ENCODE peak calls at places on chromosomes 2 and 18, in ten cellular contexts. A is substantia nigra; X is activated T-cell treated with anti-CD3 and anti-CD28 coated beads for 4 hours; G is H54; W is LoVo; E is coronary artery; S is NCI-H1092 treated with DMSO at 0.1 percent for 48 hours; K is cortex of kidney; M is fibroblast of the aortic adventitia; Q is stimulated activated CD8-positive, alpha-beta memory T cell treated with anti-CD3 and anti-CD28 coated beads, Interleukin-7, amount 100 ng/mL, for 24 hours. Z is an unnamed sample.

GRCh38 chr2:180291552-180292421 is 284.7 kb upstream of the CWC22 start:
- DNase-seq in Q (no peak), A (no peak), K (no peak), M (peak), S (no peak), G (peak), X (no peak), W (no peak), E (no peak), Z (peak)

GRCh38 chr2:220949476-220949875 is 622.6 kb downstream of the EPHA4 start:
- DNase-seq in X (no peak), K (no peak), E (no peak), Q (no peak), M (no peak), G (no peak), W (no peak), S (peak), A (no peak), Z (no peak)

GRCh38 chr2:2840101-2840531 is 509.0 kb upstream of the MYT1L start:
- DNase-seq in E (peak), A (no peak), K (no peak), X (no peak), S (no peak), W (no peak), G (no peak), Q (no peak), M (no peak), Z (no peak)

GRCh38 chr18:13362051-13362450 is 143.5 kb downstream of the LDLRAD4 start:
- DNase-seq in E (no peak), A (no peak), G (no peak), M (no peak), Q (no peak), S (no peak), K (no peak), X (no peak), W (no peak), Z (no peak)

GRCh38 chr2:184646177-184646576 is 47.8 kb downstream of the ZNF804A start:
- DNase-seq in S (no peak), Q (no peak), A (no peak), K (no peak), M (peak), W (peak), X (no peak), E (no peak), G (peak), Z (peak)

GRCh38 chr18:34595673-34596072 is 114.4 kb upstream of the DTNA start:
- DNase-seq in X (no peak), Q (no peak), A (no peak), W (no peak), S (peak), G (no peak), M (peak), E (no peak), K (no peak), Z (peak)

GRCh38 chr2:135132314-135132713 is 80.2 kb downstream of the RAB3GAP1 start:
- DNase-seq in A (no peak), K (no peak), E (no peak), X (no peak), G (no peak), W (no peak), Q (no peak), M (peak), S (no peak), Z (peak)

GRCh38 chr2:120520929-120521912 is 175.3 kb downstream of the INHBB start:
- DNase-seq in Q (no peak), W (peak), A (no peak), X (no peak), G (peak), K (no peak), M (peak), E (no peak), S (peak), Z (peak)

GRCh38 chr2:239778042-239778811 is 246.9 kb downstream of the NDUFA10 start:
- DNase-seq in X (no peak), G (no peak), S (no peak), A (no peak), E (no peak), K (no peak), M (no peak), W (no peak), Q (no peak), Z (no peak)

GRCh38 chr18:54932472-54932871 is 26.8 kb downstream of the CCDC68 start:
- DNase-seq in K (no peak), A (no peak), W (no peak), G (no peak), E (no peak), M (no peak), S (no peak), X (no peak), Q (no peak), Z (no peak)

GRCh38 chr2:18788590-18788989 is 199.2 kb upstream of the NT5C1B start:
- DNase-seq in M (peak), Q (no peak), E (no peak), W (peak), X (no peak), A (no peak), K (no peak), S (no peak), G (no peak), Z (no peak)

GRCh38 chr2:26864226-26864625 is 16.3 kb downstream of the DPYSL5 start:
- DNase-seq in K (no peak), G (no peak), Q (no peak), A (no peak), S (no peak), M (no peak), E (no peak), X (no peak), W (no peak), Z (no peak)

GRCh38 chr18:49650426-49650891 is 88.6 kb downstream of the LIPG start:
- DNase-seq in Q (no peak), M (peak), G (peak), A (no peak), K (no peak), X (no peak), W (no peak), S (no peak), E (peak), Z (no peak)

GRCh38 chr2:73561422-73561821 is 80.8 kb downstream of the NAT8 start:
- DNase-seq in X (no peak), K (no peak), Q (no peak), A (no peak), W (no peak), S (no peak), G (no peak), M (peak), E (no peak), Z (peak)

GRCh38 chr2:212548459-212548815 is 9.8 kb upstream of the ERBB4 start:
- DNase-seq in A (no peak), S (no peak), Q (no peak), W (no peak), E (no peak), G (no peak), X (no peak), K (no peak), M (peak), Z (peak)

GRCh38 chr2:10821291-10821690 is 8.7 kb upstream of the PDIA6 start:
- DNase-seq in K (no peak), Q (no peak), A (no peak), M (no peak), G (no peak), S (no peak), X (no peak), E (no peak), W (no peak), Z (no peak)

GRCh38 chr2:133365117-133365516 is 203.1 kb downstream of the NCKAP5 start:
- DNase-seq in W (no peak), K (no peak), X (no peak), E (no peak), M (peak), Q (no peak), G (no peak), A (no peak), S (no peak), Z (no peak)

GRCh38 chr2:158477202-158477601 is 20.4 kb downstream of the PKP4 start:
- DNase-seq in A (no peak), Q (no peak), K (no peak), S (no peak), X (no peak), M (no peak), W (no peak), G (no peak), E (no peak), Z (no peak)

GRCh38 chr2:61443342-61444041 is 27.4 kb downstream of the USP34 start:
- DNase-seq in S (no peak), X (no peak), W (peak), E (no peak), Q (no peak), G (no peak), A (no peak), M (no peak), K (no peak), Z (no peak)

GRCh38 chr2:23602113-23602512 is 217.1 kb downstream of the KLHL29 start:
- DNase-seq in X (no peak), G (peak), Q (no peak), M (peak), A (no peak), K (no peak), W (no peak), S (no peak), E (no peak), Z (peak)

GRCh38 chr2:47720036-47720435 is 62.9 kb upstream of the MSH6 start:
- DNase-seq in W (no peak), S (no peak), M (peak), A (no peak), X (no peak), K (no peak), E (no peak), G (no peak), Q (no peak), Z (peak)

GRCh38 chr2:167335627-167336026 is 447.3 kb downstream of the XIRP2 start:
- DNase-seq in S (no peak), G (no peak), W (peak), E (no peak), Q (no peak), A (no peak), X (no peak), M (no peak), K (no peak), Z (peak)

GRCh38 chr2:70509565-70509964 is 44.1 kb downstream of the TGFA start:
- DNase-seq in X (no peak), S (no peak), A (no peak), E (peak), Q (no peak), G (no peak), M (no peak), W (no peak), K (no peak), Z (no peak)

GRCh38 chr2:226766352-226767055 is 33.1 kb downstream of the IRS1 start:
- DNase-seq in K (no peak), S (no peak), X (no peak), G (no peak), E (no peak), M (peak), A (no peak), W (no peak), Q (no peak), Z (no peak)

GRCh38 chr18:3886575-3887322 is 436.8 kb downstream of the TGIF1 start:
- DNase-seq in Q (no peak), X (no peak), A (no peak), S (no peak), M (no peak), E (no peak), G (no peak), W (no peak), K (no peak), Z (no peak)

GRCh38 chr2:208040199-208041171 is 15.2 kb upstream of the PLEKHM3 start:
- DNase-seq in K (no peak), M (peak), X (peak), A (no peak), G (no peak), S (peak), E (no peak), W (peak), Q (peak), Z (peak)

GRCh38 chr18:8944871-8945245 is 157.6 kb upstream of the NDUFV2 start:
- DNase-seq in A (no peak), S (no peak), K (no peak), X (no peak), G (no peak), E (no peak), Q (no peak), M (no peak), W (no peak), Z (no peak)

GRCh38 chr2:105361132-105361889 is 24.0 kb downstream of the C2orf49 start:
- DNase-seq in W (no peak), Q (no peak), M (no peak), X (peak), K (no peak), E (no peak), A (no peak), G (no peak), S (no peak), Z (no peak)

GRCh38 chr2:875687-876615 is 74.7 kb upstream of the SNTG2 start:
- DNase-seq in G (no peak), Q (no peak), E (peak), A (no peak), X (no peak), S (no peak), W (no peak), M (no peak), K (no peak), Z (no peak)

GRCh38 chr18:29383311-29384273 is 1206.7 kb upstream of the CDH2 start:
- DNase-seq in A (no peak), Q (no peak), K (no peak), G (no peak), W (no peak), X (no peak), M (peak), E (no peak), S (no peak), Z (peak)

GRCh38 chr2:235654115-235654514 is 160.3 kb downstream of the AGAP1 start:
- DNase-seq in G (no peak), E (no peak), S (no peak), K (no peak), X (no peak), Q (no peak), A (no peak), W (no peak), M (peak), Z (peak)

GRCh38 chr18:11468120-11468519 is 141.3 kb upstream of the SLC35G4 start:
- DNase-seq in A (no peak), M (no peak), W (no peak), E (no peak), G (no peak), K (no peak), X (no peak), Q (no peak), S (no peak), Z (no peak)

GRCh38 chr2:205473791-205474190 is 208.5 kb upstream of the NRP2 start:
- DNase-seq in X (no peak), G (no peak), A (no peak), K (no peak), Q (no peak), W (no peak), M (no peak), E (no peak), S (no peak), Z (no peak)

GRCh38 chr2:189577108-189577507 is 3.5 kb downstream of the SLC40A1 start:
- DNase-seq in K (no peak), X (no peak), Q (no peak), A (no peak), W (no peak), M (no peak), S (no peak), G (no peak), E (no peak), Z (no peak)

GRCh38 chr18:22347624-22348511 is 69.8 kb downstream of the CTAGE1 start:
- DNase-seq in Q (no peak), X (no peak), M (peak), W (peak), E (no peak), K (no peak), S (no peak), G (no peak), A (no peak), Z (peak)

GRCh38 chr18:41128126-41128525 is 826.9 kb upstream of the PIK3C3 start:
- DNase-seq in A (no peak), S (no peak), Q (no peak), M (no peak), E (no peak), X (no peak), W (no peak), K (no peak), G (no peak), Z (no peak)

GRCh38 chr2:100940240-100940639 is 61.8 kb upstream of the RPL31 start:
- DNase-seq in E (no peak), W (no peak), A (no peak), K (no peak), Q (no peak), M (peak), S (no peak), X (no peak), G (no peak), Z (no peak)

GRCh38 chr2:202023198-202023903 is 10.3 kb upstream of the FZD7 start:
- DNase-seq in X (no peak), A (no peak), E (no peak), S (peak), M (no peak), Q (no peak), K (no peak), G (no peak), W (no peak), Z (no peak)

GRCh38 chr2:30797381-30798015 is 9.7 kb downstream of the CAPN13 start:
- DNase-seq in M (no peak), Q (no peak), X (no peak), A (no peak), S (no peak), W (no peak), G (no peak), K (no peak), E (no peak), Z (no peak)